ENCODE peak calls at places on chromosomes 3 and 15, in five cellular contexts. One of them, this sample, is unnamed.

GRCh38 chr3:4734454-4734853 is 241.3 kb downstream of the ITPR1 start:
- DNase-seq in CD4-positive, alpha-beta T cell: no peak
- DNase-seq in EH: no peak
- DNase-seq in posterior cingulate gyrus: no peak
- DNase-seq in amniotic stem cell: no peak
- DNase-seq in this sample: no peak

GRCh38 chr3:40741729-40742128 is 217.0 kb downstream of the ZNF621 start:
- DNase-seq in CD4-positive, alpha-beta T cell: no peak
- DNase-seq in EH: peak
- DNase-seq in posterior cingulate gyrus: peak
- DNase-seq in amniotic stem cell: no peak
- DNase-seq in this sample: no peak

GRCh38 chr15:68177747-68178146 is 27.4 kb downstream of the CALML4 start:
- DNase-seq in CD4-positive, alpha-beta T cell: no peak
- DNase-seq in EH: peak
- DNase-seq in posterior cingulate gyrus: no peak
- DNase-seq in amniotic stem cell: no peak
- DNase-seq in this sample: no peak

GRCh38 chr3:29451901-29452300 is 171.0 kb downstream of the RBMS3 start:
- DNase-seq in CD4-positive, alpha-beta T cell: no peak
- DNase-seq in EH: no peak
- DNase-seq in posterior cingulate gyrus: no peak
- DNase-seq in amniotic stem cell: no peak
- DNase-seq in this sample: no peak

GRCh38 chr15:73051402-73051810 is 857 bp upstream of the NEO1 start:
- DNase-seq in CD4-positive, alpha-beta T cell: no peak
- DNase-seq in EH: no peak
- DNase-seq in posterior cingulate gyrus: peak
- DNase-seq in amniotic stem cell: no peak
- DNase-seq in this sample: no peak

GRCh38 chr3:105987809-105988208 is 119.0 kb upstream of the CBLB start:
- DNase-seq in CD4-positive, alpha-beta T cell: no peak
- DNase-seq in EH: no peak
- DNase-seq in posterior cingulate gyrus: no peak
- DNase-seq in amniotic stem cell: no peak
- DNase-seq in this sample: no peak

GRCh38 chr3:189744235-189744634 is 113.0 kb downstream of the TP63 start:
- DNase-seq in CD4-positive, alpha-beta T cell: no peak
- DNase-seq in EH: no peak
- DNase-seq in posterior cingulate gyrus: no peak
- DNase-seq in amniotic stem cell: no peak
- DNase-seq in this sample: no peak

GRCh38 chr15:40379853-40380252 is 2.7 kb upstream of the KNSTRN start:
- DNase-seq in CD4-positive, alpha-beta T cell: no peak
- DNase-seq in EH: peak
- DNase-seq in posterior cingulate gyrus: no peak
- DNase-seq in amniotic stem cell: peak
- DNase-seq in this sample: no peak

GRCh38 chr3:65953881-65954733 is 84.6 kb downstream of the MAGI1 start:
- DNase-seq in CD4-positive, alpha-beta T cell: no peak
- DNase-seq in EH: peak
- DNase-seq in posterior cingulate gyrus: peak
- DNase-seq in amniotic stem cell: no peak
- DNase-seq in this sample: no peak

This sample was measured in T-helper 17 cell.